ENCODE peak calls at places on chromosomes 6 and 20, in five cellular contexts. I, S, U, P and Y are unnamed samples.

GRCh38 chr6:134945045-134945444 is 4.9 kb downstream of the ALDH8A1 start:
- ATAC-seq in U (no peak), S (no peak), P (no peak), I (no peak), Y (no peak)

GRCh38 chr20:48791014-48791413 is 36.8 kb downstream of the PREX1 start:
- ATAC-seq in P (no peak), I (no peak), U (no peak), S (peak; percentile 85), Y (peak; percentile 58)

GRCh38 chr20:50398471-50399002 is 111.6 kb upstream of the PTPN1 start:
- ATAC-seq in I (no peak), S (no peak), P (no peak), U (no peak), Y (no peak)

GRCh38 chr20:62644802-62645496 is 2.6 kb downstream of the SLCO4A1 start:
- ATAC-seq in U (no peak), P (no peak), I (no peak), S (peak; percentile 12), Y (no peak)

GRCh38 chr6:39200498-39201020 is 28.7 kb downstream of the KCNK5 start:
- ATAC-seq in I (peak; percentile 45), S (no peak), P (no peak), U (no peak), Y (no peak)

GRCh38 chr6:56852249-56852606 is 102.7 kb upstream of the BEND6 start:
- ATAC-seq in P (no peak), S (peak; percentile 29), U (no peak), I (no peak), Y (peak; percentile 54)

GRCh38 chr6:27662770-27663169 is 189.9 kb upstream of the ZNF184 start:
- ATAC-seq in U (no peak), P (no peak), S (no peak), I (no peak), Y (no peak)

GRCh38 chr6:136607204-136607931 is 57.1 kb upstream of the MAP7 start:
- ATAC-seq in U (no peak), P (no peak), I (no peak), S (peak; percentile 37), Y (no peak)

GRCh38 chr20:59987135-59987534 is 28.9 kb downstream of the CDH26 start:
- ATAC-seq in U (no peak), P (no peak), I (no peak), S (no peak), Y (no peak)

GRCh38 chr6:164021589-164022290 is 607.2 kb downstream of the QKI start:
- ATAC-seq in U (no peak), I (no peak), P (no peak), S (no peak), Y (no peak)

GRCh38 chr20:57897156-57897874 is 187.5 kb upstream of the PMEPA1 start:
- ATAC-seq in U (no peak), I (no peak), P (no peak), S (no peak), Y (no peak)

GRCh38 chr6:64428186-64428585 is 792.6 kb downstream of the PHF3 start:
- ATAC-seq in U (no peak), S (no peak), P (no peak), I (no peak), Y (no peak)

GRCh38 chr6:129954749-129955431 is 63.5 kb upstream of the L3MBTL3 start:
- ATAC-seq in S (no peak), I (no peak), P (no peak), U (no peak), Y (no peak)

GRCh38 chr6:87341899-87342298 is 2.7 kb upstream of the C6orf163 start:
- ATAC-seq in I (no peak), S (no peak), U (no peak), P (no peak), Y (no peak)

GRCh38 chr6:167840160-167840525 is 13.4 kb downstream of the AFDN start:
- ATAC-seq in I (no peak), P (no peak), S (no peak), U (no peak), Y (no peak)